ENCODE peak calls at places on chromosomes 16 and 17, in five cellular contexts. N is K562, I is SK-N-SH, Y is GM12878, K is HepG2. E is an unnamed sample.
A peak's percentile ranks its signal among the peaks of the same experiment; 100 is the strongest.

GRCh38 chr17:27339198-27339835 is 45.4 kb downstream of the WSB1 start:
- DNase-seq in Y (peak; percentile 44), N (no peak), I (no peak), K (no peak), E (no peak)

GRCh38 chr17:15463363-15463762 is 4.1 kb downstream of the CDRT4 start:
- DNase-seq in Y (no peak), I (no peak), N (no peak), K (peak; percentile 13), E (peak; percentile 92)

GRCh38 chr16:74723224-74723623 is 22.6 kb upstream of the MLKL start:
- DNase-seq in N (no peak), K (no peak), I (no peak), Y (no peak), E (no peak)

GRCh38 chr17:35984140-35984539 is 2.4 kb downstream of the CCL14 start:
- DNase-seq in Y (no peak), K (no peak), N (no peak), I (no peak), E (no peak)

GRCh38 chr17:59853168-59853918 is 39.4 kb downstream of the TUBD1 start:
- DNase-seq in Y (no peak), I (peak; percentile 44), N (peak; percentile 53), K (peak; percentile 99), E (peak; percentile 100)

GRCh38 chr17:68387485-68387884 is 69.8 kb downstream of the WIPI1 start:
- DNase-seq in K (no peak), I (no peak), N (no peak), Y (no peak), E (no peak)

GRCh38 chr17:3529817-3530741 is 27.5 kb downstream of the TRPV3 start:
- DNase-seq in Y (no peak), N (no peak), K (peak; percentile 87), I (no peak), E (no peak)

GRCh38 chr17:30232015-30232821 is 3.3 kb downstream of the SLC6A4 start:
- DNase-seq in Y (no peak), I (no peak), K (no peak), N (no peak), E (no peak)

GRCh38 chr16:48123104-48123788 is 32.5 kb downstream of the ABCC12 start:
- DNase-seq in Y (no peak), N (peak; percentile 73), K (peak; percentile 32), I (no peak), E (peak; percentile 100)

GRCh38 chr17:47324224-47325020 is 667 bp downstream of the EFCAB13 start:
- DNase-seq in N (peak; percentile 25), I (no peak), K (no peak), Y (peak; percentile 53), E (peak; percentile 48)

GRCh38 chr17:47719411-47720152 is 13.5 kb upstream of the TBX21 start:
- DNase-seq in K (no peak), N (peak; percentile 38), Y (no peak), I (no peak), E (peak; percentile 72)

GRCh38 chr16:54244061-54244886 is 42.3 kb downstream of the IRX3 start:
- DNase-seq in K (peak; percentile 77), I (no peak), Y (no peak), N (peak; percentile 9), E (no peak)

GRCh38 chr17:69539274-69539673 is 124.8 kb downstream of the MAP2K6 start:
- DNase-seq in I (no peak), N (no peak), K (no peak), Y (no peak), E (no peak)

GRCh38 chr17:54172654-54173316 is 350.1 kb downstream of the KIF2B start:
- DNase-seq in K (peak; percentile 18), Y (no peak), N (no peak), I (no peak), E (no peak)

GRCh38 chr16:30778549-30779244 is 8.3 kb downstream of the ZNF629 start:
- DNase-seq in I (no peak), K (no peak), N (peak; percentile 91), Y (no peak), E (peak; percentile 22)

GRCh38 chr17:50172130-50172529 is 6.3 kb downstream of the SGCA start:
- DNase-seq in I (no peak), K (peak; percentile 55), Y (no peak), N (no peak), E (no peak)

GRCh38 chr17:18377437-18378204 is at the start of gene EVPLL:
- DNase-seq in I (peak; percentile 47), Y (no peak), K (no peak), N (no peak), E (no peak)

GRCh38 chr16:4873091-4873490 is 25.8 kb downstream of the UBN1 start:
- DNase-seq in Y (no peak), N (no peak), I (no peak), K (no peak), E (no peak)

GRCh38 chr17:34980681-34981537 is 597 bp downstream of the LIG3 start:
- DNase-seq in N (peak; percentile 92), Y (peak; percentile 27), I (peak; percentile 95), K (peak; percentile 83), E (peak; percentile 80)

GRCh38 chr17:28532063-28532960 is 20.1 kb downstream of the UNC119 start:
- DNase-seq in Y (no peak), I (no peak), K (no peak), N (no peak), E (peak; percentile 21)

GRCh38 chr16:31080035-31080629 is 5.9 kb downstream of the ZNF646 start:
- DNase-seq in Y (no peak), I (no peak), N (no peak), K (no peak), E (no peak)

GRCh38 chr16:12271006-12271405 is 294.5 kb downstream of the SNX29 start:
- DNase-seq in I (no peak), N (peak; percentile 50), Y (no peak), K (peak; percentile 52), E (peak; percentile 32)

GRCh38 chr17:51000835-51001638 is 119.6 kb downstream of the SPAG9 start:
- DNase-seq in Y (peak; percentile 27), K (peak; percentile 71), N (peak; percentile 23), I (peak; percentile 63), E (peak; percentile 78)

GRCh38 chr16:83705856-83706255 is 101.9 kb upstream of the HSBP1 start:
- DNase-seq in Y (no peak), N (no peak), I (no peak), K (no peak), E (no peak)

GRCh38 chr17:51017270-51017669 is 103.4 kb downstream of the SPAG9 start:
- DNase-seq in Y (no peak), K (no peak), I (no peak), N (no peak), E (no peak)

GRCh38 chr16:23508589-23509440 is 1.5 kb downstream of the GGA2 start:
- DNase-seq in I (no peak), K (no peak), N (peak; percentile 28), Y (no peak), E (no peak)

GRCh38 chr17:68322630-68323029 is 31.3 kb downstream of the ARSG start:
- DNase-seq in I (no peak), Y (no peak), K (no peak), N (no peak), E (no peak)

GRCh38 chr17:68512967-68513474 is 791 bp downstream of the PRKAR1A start:
- DNase-seq in Y (no peak), N (peak; percentile 37), K (no peak), I (peak; percentile 41), E (peak; percentile 43)

GRCh38 chr17:72119963-72120877 is 600 bp upstream of the SOX9 start:
- DNase-seq in K (peak; percentile 79), Y (no peak), N (no peak), I (peak; percentile 79), E (peak; percentile 91)

GRCh38 chr17:71229036-71229435 is 891.8 kb upstream of the SOX9 start:
- DNase-seq in Y (no peak), K (no peak), I (no peak), N (no peak), E (peak; percentile 65)

DNA sequence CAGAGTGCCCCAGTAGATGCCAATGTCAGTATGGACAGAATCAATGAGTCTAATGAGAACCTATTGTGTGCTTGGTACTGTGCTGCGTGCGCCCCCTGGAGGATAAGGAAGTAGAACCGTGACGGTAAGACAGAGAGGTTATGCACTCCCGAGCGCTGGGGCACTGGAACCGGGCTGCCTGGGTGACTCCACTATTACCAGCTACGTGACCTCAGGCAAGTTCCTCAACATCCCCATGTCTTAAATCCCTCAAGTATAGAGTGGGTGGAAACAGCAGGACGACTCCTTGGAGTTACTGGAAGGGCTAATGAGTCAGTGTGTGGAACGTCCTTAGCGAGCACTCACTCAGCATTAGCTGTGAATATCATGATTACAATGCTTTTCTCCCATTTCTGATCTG is 16.2 kb downstream of the CHST4 start:
- DNase-seq in I (peak; percentile 44), N (peak; percentile 58), K (peak; percentile 63), Y (no peak), E (peak; percentile 6)
- TF ChIP-seq MXI1 in I (no peak), N (no peak), K (no peak), Y (no peak), E (no peak)

DNA sequence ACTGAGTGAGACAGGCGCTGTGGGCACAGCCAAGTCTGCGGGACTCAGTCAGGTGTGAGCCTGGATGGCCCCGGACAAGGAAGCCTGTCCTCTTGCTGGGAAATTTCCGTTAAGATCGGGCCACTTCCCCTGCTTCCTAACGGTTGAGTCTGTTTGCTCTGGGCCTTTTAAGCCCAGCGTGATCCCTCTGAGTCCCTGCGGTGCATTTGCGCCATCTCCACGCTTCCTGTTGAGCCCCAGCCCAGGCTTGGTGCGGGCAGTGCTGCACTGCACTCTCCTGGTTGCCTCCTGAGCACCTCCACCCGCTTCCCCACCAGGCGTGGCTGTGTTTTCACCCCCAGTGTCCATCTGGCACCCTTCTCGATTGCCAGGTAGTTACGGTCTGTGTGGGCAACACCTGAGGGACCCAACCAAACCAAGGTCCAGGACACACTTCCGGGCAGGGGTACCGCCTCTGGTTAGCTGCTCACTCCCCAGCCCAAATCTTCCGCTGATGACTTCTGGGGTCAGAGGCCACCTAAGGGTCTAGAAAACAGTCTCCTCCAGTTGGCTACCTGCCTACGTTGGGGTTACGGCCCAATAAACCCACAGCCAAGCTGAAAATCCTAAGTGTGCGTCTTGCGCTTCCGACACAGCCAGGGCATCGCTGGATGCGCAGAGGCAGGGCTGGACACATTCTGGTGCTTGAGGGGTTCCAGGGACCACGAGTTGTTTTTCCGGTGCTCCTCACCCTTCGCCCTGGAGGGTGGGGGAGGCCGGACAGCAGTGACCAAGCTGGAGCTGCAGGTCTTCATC is 1.4 kb upstream of the SLC25A10 start:
- DNase-seq in N (no peak), Y (no peak), I (no peak), K (peak; percentile 34), E (no peak)
- TF ChIP-seq MXI1 in N (no peak), Y (no peak), I (no peak), K (no peak), E (no peak)

GRCh38 chr17:43998552-43998951 is 5.9 kb upstream of the NAGS start:
- DNase-seq in K (no peak), I (no peak), Y (no peak), N (no peak), E (peak; percentile 66)
- TF ChIP-seq MXI1 in K (no peak), I (no peak), Y (no peak), N (no peak), E (no peak)

GRCh38 chr16:6266703-6267102 is 1065.9 kb upstream of the RBFOX1 start:
- DNase-seq in K (no peak), N (no peak), I (no peak), Y (no peak), E (no peak)
- TF ChIP-seq MXI1 in K (no peak), N (no peak), I (no peak), Y (no peak), E (no peak)